ENCODE peak calls at places on chromosomes 4 and X, in four cellular contexts. K is C1 segment of cervical spinal cord, A is BJ, W is naive B cell. N is an unnamed sample.
A peak's percentile ranks its signal among the peaks of the same experiment; 100 is the strongest.

GRCh38 chr4:173121044-173121685 is 47.4 kb upstream of the GALNT7 start:
- DNase-seq in W (no peak), K (no peak), A (peak; percentile 4), N (no peak)

GRCh38 chr4:71833175-71833900 is 49.5 kb upstream of the GC start:
- DNase-seq in K (no peak), W (no peak), A (no peak), N (no peak)

GRCh38 chrX:78140206-78140605 is 756 bp upstream of the TAF9B start:
- DNase-seq in A (no peak), K (no peak), W (no peak), N (no peak)

GRCh38 chrX:123223859-123224258 is 39.8 kb downstream of the GRIA3 start:
- DNase-seq in K (no peak), A (no peak), W (no peak), N (no peak)

GRCh38 chr4:27662426-27662825 is 801.8 kb downstream of the STIM2 start:
- DNase-seq in W (no peak), A (no peak), K (no peak), N (no peak)

GRCh38 chrX:12421918-12422317 is 283.6 kb downstream of the FRMPD4 start:
- DNase-seq in K (no peak), A (no peak), W (no peak), N (no peak)

GRCh38 chrX:66076801-66077200 is 36.9 kb upstream of the VSIG4 start:
- DNase-seq in A (no peak), W (no peak), K (no peak), N (no peak)

GRCh38 chrX:39681885-39682284 is 415.9 kb downstream of the BCOR start:
- DNase-seq in A (no peak), K (no peak), W (no peak), N (no peak)

GRCh38 chr4:184448828-184449227 is 25.5 kb downstream of the IRF2 start:
- DNase-seq in A (no peak), K (peak; percentile 30), W (no peak), N (no peak)

GRCh38 chrX:16822723-16823122 is 36.5 kb downstream of the TXLNG start:
- DNase-seq in W (no peak), K (no peak), A (no peak), N (no peak)

GRCh38 chr4:184471872-184472539 is 2.3 kb downstream of the IRF2 start:
- DNase-seq in K (peak; percentile 61), A (no peak), W (peak; percentile 34), N (no peak)

GRCh38 chr4:31983677-31984076 is 1263.5 kb downstream of the PCDH7 start:
- DNase-seq in W (no peak), K (no peak), A (no peak), N (no peak)

GRCh38 chr4:15929555-15929954 is 9.0 kb downstream of the FGFBP1 start:
- DNase-seq in A (no peak), W (no peak), K (no peak), N (no peak)

GRCh38 chrX:140507223-140507981 is 2.5 kb upstream of the SOX3 start:
- DNase-seq in A (no peak), K (no peak), W (no peak), N (no peak)

GRCh38 chr4:158768577-158769174 is at the start of gene FNIP2:
- DNase-seq in K (peak; percentile 50), W (peak; percentile 52), A (no peak), N (no peak)

GRCh38 chr4:8274772-8275241 is 5.3 kb downstream of the HTRA3 start:
- DNase-seq in K (peak; percentile 40), A (peak; percentile 77), W (no peak), N (peak; percentile 95)

GRCh38 chrX:143669395-143669794 is 33.5 kb upstream of the SLITRK4 start:
- DNase-seq in A (no peak), W (no peak), K (no peak), N (no peak)

GRCh38 chr4:145098675-145099037 is 545 bp downstream of the ABCE1 start:
- DNase-seq in A (no peak), W (no peak), K (peak; percentile 36), N (no peak)

GRCh38 chr4:152886201-152886600 is 49.9 kb upstream of the FHDC1 start:
- DNase-seq in K (no peak), W (no peak), A (no peak), N (no peak)

GRCh38 chrX:10326578-10326977 is 169.8 kb downstream of the CLCN4 start:
- DNase-seq in K (no peak), A (no peak), W (no peak), N (no peak)

GRCh38 chrX:153766098-153766817 is 2.2 kb downstream of the PLXNB3 start:
- DNase-seq in K (peak; percentile 62), W (no peak), A (peak; percentile 4), N (peak; percentile 33)

GRCh38 chr4:88297725-88298453 is 13.5 kb upstream of the PPM1K start:
- DNase-seq in K (no peak), W (no peak), A (no peak), N (no peak)

GRCh38 chr4:84965558-84966381 is 720 bp downstream of the WDFY3 start:
- DNase-seq in K (peak; percentile 29), A (no peak), W (no peak), N (no peak)

GRCh38 chr4:165326831-165327210 is 648 bp upstream of the MSMO1 start:
- DNase-seq in W (no peak), A (no peak), K (no peak), N (no peak)

GRCh38 chr4:76074468-76074867 is at the start of gene ART3:
- DNase-seq in K (no peak), W (no peak), A (no peak), N (no peak)

N was measured in AG04450.